ENCODE peak calls at places on chromosomes 13 and 19, in ten cellular contexts. W is endothelial cell of umbilical vein, T is PC-9, D is lower lobe of right lung, M is heart left ventricle, O is ascending aorta, B is neuronal stem cell, E is adrenal gland, V is lung, P is breast epithelium. K is an unnamed sample.

GRCh38 chr19:38062959-38063786 is 156.2 kb downstream of the SIPA1L3 start:
- DNase-seq in B (no peak), D (no peak), P (no peak), T (no peak), E (no peak), V (no peak), O (no peak), M (no peak), W (no peak), K (no peak)

GRCh38 chr19:46351241-46352041 is 4.6 kb downstream of the PPP5C start:
- DNase-seq in P (no peak), O (no peak), B (no peak), M (peak; percentile 67), W (peak; percentile 70), V (peak; percentile 83), T (no peak), D (peak; percentile 85), E (peak; percentile 73), K (no peak)

GRCh38 chr13:110307697-110308376 is 753 bp downstream of the COL4A2 start:
- DNase-seq in W (peak; percentile 60), O (no peak), M (no peak), E (peak; percentile 13), P (peak; percentile 17), B (peak; percentile 41), V (no peak), D (no peak), T (no peak), K (no peak)

GRCh38 chr13:78607409-78608253 is 4.3 kb upstream of the POU4F1 start:
- DNase-seq in V (no peak), P (no peak), D (no peak), E (no peak), T (no peak), O (no peak), B (peak; percentile 23), W (no peak), M (no peak), K (no peak)

GRCh38 chr13:35926859-35927530 is 204.2 kb downstream of the DCLK1 start:
- DNase-seq in O (no peak), M (no peak), P (no peak), B (no peak), E (no peak), T (peak; percentile 60), D (no peak), V (no peak), W (no peak), K (no peak)

GRCh38 chr13:77800219-77800618 is 102.7 kb downstream of the SLAIN1 start:
- DNase-seq in D (no peak), M (no peak), O (no peak), W (no peak), E (no peak), P (no peak), T (no peak), V (no peak), B (no peak), K (no peak)

GRCh38 chr13:76622336-76623045 is 263.7 kb downstream of the KCTD12 start:
- DNase-seq in V (no peak), P (no peak), B (no peak), W (peak; percentile 54), T (no peak), E (no peak), M (no peak), D (no peak), O (no peak), K (no peak)

GRCh38 chr19:46944918-46945628 is 74.6 kb upstream of the NPAS1 start:
- DNase-seq in T (no peak), W (peak; percentile 54), V (peak; percentile 45), P (peak; percentile 34), M (peak; percentile 80), D (peak; percentile 51), O (peak; percentile 28), B (peak; percentile 69), E (peak; percentile 81), K (no peak)

GRCh38 chr13:108915095-108915633 is 285.8 kb downstream of the MYO16 start:
- DNase-seq in W (peak; percentile 77), V (no peak), T (peak; percentile 53), M (no peak), B (no peak), O (no peak), P (no peak), E (peak; percentile 48), D (no peak), K (no peak)

GRCh38 chr13:110274687-110275086 is 32.3 kb downstream of the COL4A1 start:
- DNase-seq in B (no peak), P (no peak), V (no peak), O (no peak), W (no peak), M (no peak), T (no peak), E (no peak), D (no peak), K (no peak)

GRCh38 chr19:57719901-57720519 is 7.4 kb downstream of the ZNF671 start:
- DNase-seq in P (no peak), T (no peak), V (no peak), O (no peak), D (no peak), W (no peak), B (no peak), E (no peak), M (no peak), K (no peak)

DNA sequence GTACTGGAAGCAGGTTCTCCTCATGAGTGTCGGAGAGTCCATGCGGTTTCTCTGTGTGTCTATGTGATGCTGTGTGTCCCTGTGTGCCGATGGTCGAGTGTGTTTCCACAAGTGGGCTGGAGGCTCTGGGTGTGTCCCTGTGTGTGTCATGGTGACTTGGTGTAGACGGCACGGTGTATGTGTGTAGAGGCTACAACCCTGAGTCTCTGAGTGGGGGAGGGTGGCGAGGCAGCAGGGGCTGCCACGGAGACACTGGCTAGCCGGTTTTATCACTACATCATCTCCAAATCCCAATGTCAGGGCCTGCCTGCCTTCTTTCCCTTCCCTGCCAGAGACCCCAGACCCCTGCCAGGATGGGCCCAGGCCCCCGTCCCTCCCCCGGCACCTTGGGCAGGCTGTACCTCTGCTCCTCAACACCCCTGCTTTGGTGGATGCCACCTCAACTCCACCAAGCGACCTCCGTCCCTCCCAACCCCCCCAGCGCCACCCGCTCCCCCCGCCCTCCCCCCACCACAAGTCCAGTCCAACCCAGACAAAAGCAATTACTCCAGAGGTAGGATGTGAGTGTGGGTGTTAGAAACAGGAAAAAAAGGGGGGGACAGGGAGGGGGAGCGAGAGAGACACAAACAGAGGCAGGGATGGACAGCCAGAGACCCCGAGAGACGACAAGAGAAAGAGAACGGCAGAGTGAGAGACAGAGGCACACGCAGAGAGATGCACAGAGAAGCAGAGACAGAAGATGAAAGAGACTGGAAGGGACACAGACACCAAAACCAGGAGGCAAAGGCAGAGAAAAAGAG is 21.6 kb upstream of the POU2F2 start:
- DNase-seq in D (no peak), V (no peak), P (no peak), O (no peak), B (no peak), E (no peak), W (no peak), T (no peak), M (peak; percentile 10), K (no peak)
- H3K27ac ChIP-seq in D (no peak overlapping the region), V (no peak overlapping the region), P (no peak overlapping the region), O (no peak overlapping the region), B (no peak overlapping the region), E (no peak overlapping the region), W (no peak overlapping the region), T (no peak overlapping the region), M (no peak overlapping the region), K (no peak overlapping the region)

GRCh38 chr19:44401108-44401786 is at the start of gene ZNF285:
- DNase-seq in T (peak; percentile 88), M (peak; percentile 97), O (peak; percentile 36), D (peak; percentile 92), P (peak; percentile 86), W (peak; percentile 98), E (peak; percentile 96), V (peak; percentile 88), B (peak; percentile 90), K (peak; percentile 70)
- H3K27ac ChIP-seq in T (no peak within 1 kb of the TSS), M (peak within 1 kb of the TSS; percentile 49), O (no peak within 1 kb of the TSS), D (no peak within 1 kb of the TSS), P (no peak within 1 kb of the TSS), W (no peak within 1 kb of the TSS), E (peak within 1 kb of the TSS; percentile 38), V (peak within 1 kb of the TSS; percentile 15), B (peak within 1 kb of the TSS; percentile 43), K (no peak within 1 kb of the TSS)

GRCh38 chr13:83794627-83795026 is 87.6 kb downstream of the SLITRK1 start:
- DNase-seq in O (no peak), T (no peak), P (no peak), M (no peak), V (no peak), E (no peak), D (no peak), B (no peak), W (no peak), K (no peak)
- H3K27ac ChIP-seq in O (no peak overlapping the region), T (no peak overlapping the region), P (no peak overlapping the region), M (no peak overlapping the region), V (no peak overlapping the region), E (no peak overlapping the region), D (no peak overlapping the region), B (no peak overlapping the region), W (no peak overlapping the region), K (no peak overlapping the region)

GRCh38 chr19:54421169-54421516 is 5.9 kb downstream of the TTYH1 start:
- DNase-seq in W (no peak), O (no peak), B (no peak), M (no peak), E (no peak), D (no peak), V (no peak), T (no peak), P (no peak), K (no peak)

GRCh38 chr19:54420068-54420382 is 4.8 kb downstream of the TTYH1 start:
- DNase-seq in D (no peak), W (no peak), M (no peak), V (no peak), O (no peak), E (no peak), B (no peak), P (no peak), T (no peak), K (no peak)

GRCh38 chr19:54421521-54421920 is 6.3 kb downstream of the TTYH1 start:
- DNase-seq in W (no peak), P (no peak), T (no peak), D (no peak), O (no peak), B (no peak), V (no peak), M (no peak), E (no peak), K (no peak)

GRCh38 chr19:54418930-54419800 is 3.9 kb downstream of the TTYH1 start:
- DNase-seq in D (no peak), B (no peak), P (no peak), O (no peak), W (no peak), T (no peak), E (no peak), V (no peak), M (no peak), K (no peak)

DNA sequence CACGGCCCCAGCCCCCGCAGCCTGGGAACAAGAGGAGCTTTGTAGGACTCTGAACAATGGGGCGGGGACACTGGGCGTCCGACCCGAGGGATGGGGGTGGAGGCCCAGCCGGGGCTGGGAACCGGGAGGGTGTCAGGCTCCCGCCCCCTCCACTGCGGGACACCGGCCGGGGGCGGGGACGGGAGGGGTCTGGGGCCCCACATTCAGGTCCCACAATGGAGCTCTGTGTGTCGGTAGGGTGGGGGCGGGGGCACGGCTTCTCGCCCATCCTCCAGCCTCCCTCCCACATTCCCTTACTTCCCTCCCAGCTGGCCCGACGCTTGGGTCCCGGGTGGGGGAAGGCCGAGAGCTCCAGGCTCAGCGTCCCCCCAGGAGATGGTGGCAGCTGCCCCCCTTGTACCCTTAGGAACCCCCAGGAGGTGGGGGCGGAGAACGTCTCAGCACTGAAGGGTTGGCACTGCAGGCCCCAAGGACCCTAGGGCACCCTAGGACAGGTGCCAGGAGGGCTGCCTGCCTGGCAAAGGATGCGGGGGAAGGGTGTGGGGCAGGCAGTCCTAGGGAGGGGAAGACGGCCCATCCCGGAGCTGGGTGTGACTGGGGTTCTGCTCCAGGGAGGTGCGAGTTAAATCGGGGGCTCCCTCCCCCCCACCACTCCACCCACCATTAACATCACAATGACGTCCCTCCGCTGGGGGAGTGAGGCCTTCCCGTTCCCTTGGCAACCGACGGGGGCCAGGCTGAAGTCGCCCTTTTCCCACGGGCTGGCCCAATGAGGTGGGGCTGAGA is 5.3 kb downstream of the TTYH1 start:
- DNase-seq in D (no peak), W (no peak), T (no peak), M (peak; percentile 64), P (peak; percentile 41), B (peak; percentile 95), E (no peak), O (no peak), V (no peak), K (no peak)
- H3K27ac ChIP-seq in D (no peak overlapping the region), W (no peak overlapping the region), T (no peak overlapping the region), M (peak overlapping the region; percentile 85), P (peak overlapping the region; percentile 66), B (peak overlapping the region; percentile 98), E (no peak overlapping the region), O (no peak overlapping the region), V (no peak overlapping the region), K (no peak overlapping the region)

K was measured in epithelial cell of prostate.